ENCODE peak calls at places on chromosome 18, in five cellular contexts. One of them, this sample, is unnamed. For H3K4me1, the result is how much of the 10 kb centered on the place peaks cover.

GRCh38 chr18:37124511-37124910 is 295.6 kb downstream of the KIAA1328 start:
- DNase-seq in Panc1: no peak
- DNase-seq in right atrium auricular region: no peak
- DNase-seq in Peyer's patch: no peak
- DNase-seq in adrenal gland: no peak
- DNase-seq in this sample: no peak

GRCh38 chr18:73124165-73124564 is 256.4 kb upstream of the NETO1 start:
- DNase-seq in Panc1: no peak
- DNase-seq in right atrium auricular region: no peak
- DNase-seq in Peyer's patch: no peak
- DNase-seq in adrenal gland: no peak
- DNase-seq in this sample: no peak

GRCh38 chr18:43620936-43621335 is 343.6 kb upstream of the SYT4 start:
- DNase-seq in Panc1: no peak
- DNase-seq in right atrium auricular region: no peak
- DNase-seq in Peyer's patch: no peak
- DNase-seq in adrenal gland: no peak
- DNase-seq in this sample: no peak

GRCh38 chr18:77761332-77761731 is 511.7 kb downstream of the GALR1 start:
- DNase-seq in Panc1: no peak
- DNase-seq in right atrium auricular region: no peak
- DNase-seq in Peyer's patch: no peak
- DNase-seq in adrenal gland: no peak
- DNase-seq in this sample: no peak

GRCh38 chr18:32358075-32358474 is 112.6 kb downstream of the GAREM1 start:
- DNase-seq in Panc1: no peak
- DNase-seq in right atrium auricular region: no peak
- DNase-seq in Peyer's patch: no peak
- DNase-seq in adrenal gland: no peak
- DNase-seq in this sample: no peak

GRCh38 chr18:57748770-57749603 is 54.1 kb downstream of the ATP8B1 start:
- DNase-seq in Panc1: no peak
- DNase-seq in right atrium auricular region: no peak
- DNase-seq in Peyer's patch: no peak
- DNase-seq in adrenal gland: no peak
- DNase-seq in this sample: no peak

GRCh38 chr18:13278231-13278630 is 59.7 kb downstream of the LDLRAD4 start:
- DNase-seq in Panc1: no peak
- DNase-seq in right atrium auricular region: no peak
- DNase-seq in Peyer's patch: no peak
- DNase-seq in adrenal gland: no peak
- DNase-seq in this sample: peak

GRCh38 chr18:32775628-32776027 is 2.8 kb upstream of the KLHL14 start:
- DNase-seq in Panc1: no peak
- DNase-seq in right atrium auricular region: no peak
- DNase-seq in Peyer's patch: no peak
- DNase-seq in adrenal gland: no peak
- DNase-seq in this sample: no peak

GRCh38 chr18:76621782-76622495 is 126.9 kb upstream of the ZNF516 start:
- DNase-seq in Panc1: no peak
- DNase-seq in right atrium auricular region: no peak
- DNase-seq in Peyer's patch: no peak
- DNase-seq in adrenal gland: no peak
- DNase-seq in this sample: no peak

GRCh38 chr18:43592268-43592667 is 315.0 kb upstream of the SYT4 start:
- DNase-seq in Panc1: no peak
- DNase-seq in right atrium auricular region: no peak
- DNase-seq in Peyer's patch: no peak
- DNase-seq in adrenal gland: no peak
- DNase-seq in this sample: no peak

GRCh38 chr18:59219672-59220163 is at the start of gene GRP:
- DNase-seq in Panc1: no peak
- DNase-seq in right atrium auricular region: no peak
- DNase-seq in Peyer's patch: no peak
- DNase-seq in adrenal gland: no peak
- DNase-seq in this sample: no peak

GRCh38 chr18:59220164-59220783 is 316 bp downstream of the GRP start:
- DNase-seq in Panc1: no peak
- DNase-seq in right atrium auricular region: no peak
- DNase-seq in Peyer's patch: no peak
- DNase-seq in adrenal gland: no peak
- DNase-seq in this sample: no peak

GRCh38 chr18:59222341-59222740 is 2.4 kb downstream of the GRP start:
- DNase-seq in Panc1: no peak
- DNase-seq in right atrium auricular region: no peak
- DNase-seq in Peyer's patch: no peak
- DNase-seq in adrenal gland: no peak
- DNase-seq in this sample: no peak

GRCh38 chr18:59218018-59218417 is 1.9 kb upstream of the GRP start:
- DNase-seq in Panc1: no peak
- DNase-seq in right atrium auricular region: no peak
- DNase-seq in Peyer's patch: no peak
- DNase-seq in adrenal gland: no peak
- DNase-seq in this sample: no peak

GRCh38 chr18:59220784-59221765 is 1.1 kb downstream of the GRP start:
- DNase-seq in Panc1: no peak
- DNase-seq in right atrium auricular region: no peak
- DNase-seq in Peyer's patch: no peak
- DNase-seq in adrenal gland: no peak
- DNase-seq in this sample: no peak
- H3K4me3 ChIP-seq in Panc1: no peak
- H3K4me3 ChIP-seq in right atrium auricular region: no peak
- H3K4me3 ChIP-seq in Peyer's patch: no peak
- H3K4me3 ChIP-seq in adrenal gland: no peak
- H3K4me3 ChIP-seq in this sample: no peak

GRCh38 chr18:46411862-46412690 is 244.9 kb downstream of the LOXHD1 start:
- DNase-seq in Panc1: no peak
- DNase-seq in right atrium auricular region: peak
- DNase-seq in Peyer's patch: no peak
- DNase-seq in adrenal gland: peak
- DNase-seq in this sample: no peak

GRCh38 chr18:46413684-46414083 is 243.3 kb downstream of the LOXHD1 start:
- DNase-seq in Panc1: no peak
- DNase-seq in right atrium auricular region: no peak
- DNase-seq in Peyer's patch: no peak
- DNase-seq in adrenal gland: no peak
- DNase-seq in this sample: no peak

GRCh38 chr18:46412831-46413371 is 244.1 kb downstream of the LOXHD1 start:
- DNase-seq in Panc1: no peak
- DNase-seq in right atrium auricular region: no peak
- DNase-seq in Peyer's patch: no peak
- DNase-seq in adrenal gland: peak
- DNase-seq in this sample: no peak

GRCh38 chr18:46408334-46408987 is 248.6 kb downstream of the LOXHD1 start:
- DNase-seq in Panc1: no peak
- DNase-seq in right atrium auricular region: no peak
- DNase-seq in Peyer's patch: no peak
- DNase-seq in adrenal gland: no peak
- DNase-seq in this sample: no peak

GRCh38 chr18:46411191-46411590 is 245.8 kb downstream of the LOXHD1 start:
- DNase-seq in Panc1: no peak
- DNase-seq in right atrium auricular region: no peak
- DNase-seq in Peyer's patch: no peak
- DNase-seq in adrenal gland: no peak
- DNase-seq in this sample: no peak
- H3K4me1 ChIP-seq in Panc1: under half
- H3K4me1 ChIP-seq in right atrium auricular region: under half
- H3K4me1 ChIP-seq in Peyer's patch: under half
- H3K4me1 ChIP-seq in adrenal gland: under half
- H3K4me1 ChIP-seq in this sample: under half

DNA sequence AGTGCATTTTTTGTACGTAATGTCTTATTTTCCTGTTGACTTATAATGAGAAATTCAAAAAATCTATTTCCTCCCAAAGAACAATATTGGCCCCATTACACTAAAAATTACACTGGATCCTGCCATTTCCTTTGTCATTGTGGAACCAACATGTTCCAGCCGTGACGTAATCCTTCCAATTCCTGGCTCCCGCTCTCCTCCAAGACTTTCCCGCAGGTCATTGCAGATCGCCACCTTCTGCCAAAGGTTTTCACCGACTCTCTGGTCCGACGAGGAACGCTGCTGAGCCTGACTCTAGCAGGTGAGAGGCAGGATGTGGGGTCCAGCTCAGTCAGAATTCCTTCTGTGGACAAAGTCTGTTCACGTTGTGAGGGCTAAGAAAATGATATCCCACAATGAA is 38.0 kb downstream of the PTGR3 start:
- DNase-seq in Panc1: no peak
- DNase-seq in right atrium auricular region: peak
- DNase-seq in Peyer's patch: no peak
- DNase-seq in adrenal gland: no peak
- DNase-seq in this sample: no peak
- H3K27ac ChIP-seq in Panc1: no peak
- H3K27ac ChIP-seq in right atrium auricular region: peak
- H3K27ac ChIP-seq in Peyer's patch: no peak
- H3K27ac ChIP-seq in adrenal gland: no peak
- H3K27ac ChIP-seq in this sample: no peak

GRCh38 chr18:34707670-34708069 is 2.4 kb upstream of the DTNA start:
- DNase-seq in Panc1: peak
- DNase-seq in right atrium auricular region: peak
- DNase-seq in Peyer's patch: no peak
- DNase-seq in adrenal gland: peak
- DNase-seq in this sample: no peak
- H3K4me3 ChIP-seq in Panc1: no peak
- H3K4me3 ChIP-seq in right atrium auricular region: no peak
- H3K4me3 ChIP-seq in Peyer's patch: no peak
- H3K4me3 ChIP-seq in adrenal gland: no peak
- H3K4me3 ChIP-seq in this sample: no peak

GRCh38 chr18:79682896-79683625 is 3.5 kb downstream of the CTDP1 start:
- DNase-seq in Panc1: no peak
- DNase-seq in right atrium auricular region: no peak
- DNase-seq in Peyer's patch: no peak
- DNase-seq in adrenal gland: no peak
- DNase-seq in this sample: no peak

GRCh38 chr18:79684283-79684631 is 4.7 kb downstream of the CTDP1 start:
- DNase-seq in Panc1: no peak
- DNase-seq in right atrium auricular region: no peak
- DNase-seq in Peyer's patch: no peak
- DNase-seq in adrenal gland: no peak
- DNase-seq in this sample: no peak

GRCh38 chr18:79682481-79682880 is 2.9 kb downstream of the CTDP1 start:
- DNase-seq in Panc1: no peak
- DNase-seq in right atrium auricular region: no peak
- DNase-seq in Peyer's patch: no peak
- DNase-seq in adrenal gland: no peak
- DNase-seq in this sample: no peak

GRCh38 chr18:79684787-79685186 is 5.2 kb downstream of the CTDP1 start:
- DNase-seq in Panc1: no peak
- DNase-seq in right atrium auricular region: no peak
- DNase-seq in Peyer's patch: no peak
- DNase-seq in adrenal gland: no peak
- DNase-seq in this sample: no peak

DNA sequence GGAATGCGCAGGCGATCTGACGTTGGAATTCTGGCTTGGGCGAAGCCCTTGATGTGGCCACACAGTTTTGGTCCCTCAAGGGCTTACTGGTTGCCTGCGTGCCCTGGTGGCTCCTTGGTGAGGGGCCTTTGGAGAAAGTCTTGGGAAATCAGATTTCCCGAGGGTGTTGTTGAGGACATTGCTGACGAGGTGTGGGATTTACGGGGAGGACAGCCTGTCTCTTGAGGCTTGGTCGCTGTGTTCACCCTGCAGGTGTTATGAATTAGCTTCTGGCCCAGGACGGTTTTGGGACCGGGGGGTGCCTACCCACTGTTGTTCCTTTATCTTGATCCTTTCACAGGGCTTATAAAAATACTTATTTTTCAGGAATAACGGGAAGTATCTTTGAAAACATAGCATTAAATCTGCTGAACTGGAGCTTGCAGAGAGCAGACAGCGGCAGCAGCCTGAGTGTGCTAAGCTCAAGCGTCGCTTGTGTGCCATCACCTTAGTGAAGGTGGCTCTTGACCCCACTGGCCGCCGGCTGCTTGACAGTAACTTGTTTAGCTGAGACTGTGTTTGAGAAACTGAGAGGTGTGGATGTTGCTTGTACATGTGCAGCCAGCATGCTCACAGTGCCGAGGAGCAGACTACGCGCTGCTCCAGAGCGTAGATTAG is 4.2 kb downstream of the CTDP1 start:
- DNase-seq in Panc1: no peak
- DNase-seq in right atrium auricular region: no peak
- DNase-seq in Peyer's patch: no peak
- DNase-seq in adrenal gland: no peak
- DNase-seq in this sample: no peak
- H3K4me1 ChIP-seq in Panc1: under half
- H3K4me1 ChIP-seq in right atrium auricular region: under half
- H3K4me1 ChIP-seq in Peyer's patch: under half
- H3K4me1 ChIP-seq in adrenal gland: under half
- H3K4me1 ChIP-seq in this sample: under half

DNA sequence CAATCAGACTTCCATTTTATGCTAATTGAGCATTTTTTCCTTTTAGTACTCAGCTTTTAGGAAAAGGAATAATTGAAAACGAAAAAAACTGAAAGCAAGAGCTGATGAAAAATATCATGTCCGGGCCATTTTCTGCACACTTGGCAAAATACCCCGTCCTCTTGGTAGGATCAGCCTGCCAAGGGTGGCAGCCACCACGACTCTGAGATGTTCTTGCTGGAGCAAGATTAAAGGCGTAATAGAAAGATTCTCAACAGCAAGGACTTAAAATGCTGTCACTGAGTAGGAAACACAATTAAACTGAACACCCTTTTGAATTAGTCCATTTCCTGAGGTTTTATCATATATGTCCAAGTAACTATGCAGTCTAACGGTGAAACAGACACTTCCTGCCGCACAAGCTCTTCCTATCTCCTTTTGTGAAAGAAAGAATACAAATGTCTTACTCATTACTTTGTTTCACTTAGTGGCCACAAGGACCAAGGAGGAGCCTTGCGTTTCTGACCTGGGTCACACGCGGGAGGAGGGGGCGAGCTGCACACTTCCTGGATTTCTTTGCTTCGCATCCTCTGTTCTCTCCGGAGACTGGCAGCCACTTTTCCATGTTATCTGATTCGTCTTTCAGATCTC is 222.7 kb downstream of the PIEZO2 start:
- DNase-seq in Panc1: no peak
- DNase-seq in right atrium auricular region: no peak
- DNase-seq in Peyer's patch: no peak
- DNase-seq in adrenal gland: peak
- DNase-seq in this sample: no peak
- H3K27ac ChIP-seq in Panc1: no peak
- H3K27ac ChIP-seq in right atrium auricular region: peak
- H3K27ac ChIP-seq in Peyer's patch: peak
- H3K27ac ChIP-seq in adrenal gland: no peak
- H3K27ac ChIP-seq in this sample: peak

DNA sequence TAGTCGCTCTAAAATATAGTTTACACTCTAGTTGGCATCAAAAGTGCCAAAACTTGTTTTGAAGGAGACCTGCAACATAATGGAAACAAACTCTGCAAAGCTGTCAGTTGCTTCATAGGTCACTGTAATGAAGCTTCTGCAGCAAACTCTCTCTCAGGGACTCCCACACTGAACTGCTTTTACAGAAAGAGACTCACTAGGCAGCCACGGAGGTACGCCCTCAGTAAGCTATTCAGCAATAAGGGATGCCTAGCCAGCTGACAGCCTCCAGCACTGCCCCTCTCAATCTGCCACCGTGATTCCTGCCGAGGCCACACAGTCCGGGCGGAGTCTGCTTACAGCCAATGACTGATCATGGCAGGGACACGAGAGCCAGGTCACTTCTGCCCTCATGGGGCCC is 51.1 kb downstream of the COLEC12 start:
- DNase-seq in Panc1: no peak
- DNase-seq in right atrium auricular region: no peak
- DNase-seq in Peyer's patch: no peak
- DNase-seq in adrenal gland: no peak
- DNase-seq in this sample: peak
- H3K4me3 ChIP-seq in Panc1: no peak
- H3K4me3 ChIP-seq in right atrium auricular region: no peak
- H3K4me3 ChIP-seq in Peyer's patch: no peak
- H3K4me3 ChIP-seq in adrenal gland: no peak
- H3K4me3 ChIP-seq in this sample: no peak